ENCODE peak calls at places on chromosomes 3 and 15, in nine cellular contexts. M is pons; P is activated CD8-positive, alpha-beta memory T cell treated with anti-CD3 and anti-CD28 coated beads for 48 hours; H is pancreas; O is GM10248; E is stimulated activated CD4-positive, alpha-beta T cell treated with anti-CD3 and anti-CD28 coated beads, Interleukin-15, amount 100 ng/mL, for 24 hours; U is GM19239; J is cardiac muscle cell; B is HCEC 1CT. F is an unnamed sample.
A peak's percentile ranks its signal among the peaks of the same experiment; 100 is the strongest.

GRCh38 chr3:47266709-47267489 is 15.7 kb downstream of the KIF9 start:
- DNase-seq in M (peak; percentile 52), P (no peak), H (peak; percentile 52), O (peak; percentile 60), E (peak; percentile 63), U (no peak), J (peak; percentile 97), B (peak; percentile 87), F (peak; percentile 77)

GRCh38 chr3:33428812-33429211 is 11.4 kb downstream of the UBP1 start:
- DNase-seq in M (no peak), P (no peak), H (no peak), O (no peak), E (no peak), U (no peak), J (no peak), B (no peak), F (no peak)

GRCh38 chr3:170761103-170761502 is 108.9 kb downstream of the RPL22L1 start:
- DNase-seq in M (no peak), P (no peak), H (no peak), O (no peak), E (no peak), U (no peak), J (no peak), B (no peak), F (no peak)

GRCh38 chr3:28050895-28051294 is 190.5 kb upstream of the CMC1 start:
- DNase-seq in M (no peak), P (no peak), H (no peak), O (no peak), E (peak; percentile 52), U (no peak), J (peak; percentile 58), B (peak; percentile 90), F (no peak)

GRCh38 chr3:185558395-185558794 is 6.0 kb upstream of the LIPH start:
- DNase-seq in M (no peak), P (no peak), H (peak; percentile 70), O (no peak), E (no peak), U (no peak), J (no peak), B (no peak), F (no peak)

GRCh38 chr15:48031973-48032372 is 88.8 kb upstream of the SLC24A5 start:
- DNase-seq in M (no peak), P (no peak), H (no peak), O (no peak), E (no peak), U (no peak), J (no peak), B (no peak), F (no peak)

GRCh38 chr3:11545186-11545851 is 98.4 kb downstream of the VGLL4 start:
- DNase-seq in M (no peak), P (no peak), H (peak; percentile 12), O (no peak), E (no peak), U (no peak), J (no peak), B (no peak), F (no peak)

GRCh38 chr3:146454796-146455195 is 14.6 kb downstream of the PLSCR2 start:
- DNase-seq in M (no peak), P (no peak), H (no peak), O (no peak), E (no peak), U (no peak), J (no peak), B (no peak), F (no peak)

GRCh38 chr3:55445551-55445950 is 41.6 kb downstream of the WNT5A start:
- DNase-seq in M (no peak), P (no peak), H (no peak), O (no peak), E (no peak), U (no peak), J (no peak), B (no peak), F (no peak)

GRCh38 chr3:32782417-32782816 is 35.4 kb upstream of the TRIM71 start:
- DNase-seq in M (no peak), P (no peak), H (no peak), O (no peak), E (no peak), U (no peak), J (no peak), B (no peak), F (no peak)

GRCh38 chr3:169244119-169244864 is 419.2 kb downstream of the MECOM start:
- DNase-seq in M (no peak), P (no peak), H (no peak), O (no peak), E (no peak), U (no peak), J (no peak), B (no peak), F (no peak)

GRCh38 chr15:41967506-41968206 is 4.7 kb downstream of the EHD4 start:
- DNase-seq in M (peak; percentile 78), P (no peak), H (no peak), O (peak; percentile 57), E (no peak), U (peak; percentile 40), J (peak; percentile 70), B (peak; percentile 25), F (no peak)

GRCh38 chr3:49006591-49007067 is 562 bp upstream of the WDR6 start:
- DNase-seq in M (no peak), P (no peak), H (peak; percentile 70), O (no peak), E (no peak), U (no peak), J (peak; percentile 72), B (no peak), F (peak; percentile 71)

GRCh38 chr3:81743096-81744025 is 18.1 kb downstream of the GBE1 start:
- DNase-seq in M (no peak), P (no peak), H (no peak), O (no peak), E (no peak), U (no peak), J (peak; percentile 94), B (peak; percentile 97), F (peak; percentile 86)

GRCh38 chr15:100308222-100309007 is 33.4 kb downstream of the ADAMTS17 start:
- DNase-seq in M (peak; percentile 7), P (no peak), H (no peak), O (no peak), E (no peak), U (no peak), J (peak; percentile 60), B (no peak), F (no peak)

GRCh38 chr15:70202756-70203155 is 105.0 kb upstream of the TLE3 start:
- DNase-seq in M (no peak), P (no peak), H (no peak), O (no peak), E (no peak), U (no peak), J (peak; percentile 28), B (no peak), F (no peak)

GRCh38 chr15:39596358-39597051 is 15.6 kb downstream of the THBS1 start:
- DNase-seq in M (no peak), P (no peak), H (no peak), O (no peak), E (no peak), U (no peak), J (peak; percentile 34), B (no peak), F (no peak)

GRCh38 chr3:160885791-160886286 is 129.8 kb downstream of the PPM1L start:
- DNase-seq in M (peak; percentile 64), P (no peak), H (peak; percentile 45), O (no peak), E (no peak), U (no peak), J (peak; percentile 88), B (peak; percentile 40), F (no peak)

GRCh38 chr15:58081891-58082290 is 16.4 kb upstream of the ALDH1A2 start:
- DNase-seq in M (no peak), P (no peak), H (no peak), O (no peak), E (no peak), U (no peak), J (no peak), B (no peak), F (no peak)

GRCh38 chr3:171614318-171614967 is 154.2 kb upstream of the TNIK start:
- DNase-seq in M (peak; percentile 52), P (no peak), H (no peak), O (peak; percentile 35), E (peak; percentile 37), U (no peak), J (peak; percentile 59), B (no peak), F (peak; percentile 24)

GRCh38 chr15:50880651-50881114 is 27.8 kb upstream of the AP4E1 start:
- DNase-seq in M (no peak), P (no peak), H (no peak), O (peak; percentile 50), E (no peak), U (no peak), J (peak; percentile 77), B (peak; percentile 65), F (peak; percentile 75)

F was measured in erythroblast.